ENCODE peak calls at places on chromosomes 6 and 20, in four cellular contexts. W, G, J and B are unnamed samples.

GRCh38 chr6:68740828-68741500 is 105.9 kb downstream of the ADGRB3 start:
- DNase-seq in G (no peak), W (no peak), J (no peak), B (no peak)

GRCh38 chr6:56448056-56448455 is 194.6 kb downstream of the DST start:
- DNase-seq in J (no peak), W (no peak), G (no peak), B (no peak)

GRCh38 chr6:93398723-93399122 is 20.6 kb downstream of the EPHA7 start:
- DNase-seq in W (no peak), J (no peak), G (no peak), B (no peak)

GRCh38 chr6:166728884-166729530 is 102.0 kb upstream of the RPS6KA2 start:
- DNase-seq in G (no peak), J (no peak), W (no peak), B (no peak)

GRCh38 chr20:43824699-43825402 is 89.8 kb upstream of the TOX2 start:
- DNase-seq in G (peak; percentile 40), W (no peak), J (no peak), B (no peak)

GRCh38 chr20:64091762-64092161 is 7.6 kb upstream of the LKAAEAR1 start:
- DNase-seq in W (no peak), G (no peak), J (no peak), B (no peak)

GRCh38 chr6:137033828-137034227 is 10.9 kb downstream of the IL20RA start:
- DNase-seq in J (no peak), G (no peak), W (peak; percentile 82), B (no peak)

GRCh38 chr20:44642203-44643153 is 9.0 kb downstream of the ADA start:
- DNase-seq in W (no peak), J (no peak), G (peak; percentile 86), B (peak; percentile 73)

GRCh38 chr6:13576017-13576416 is 1.6 kb downstream of the SIRT5 start:
- DNase-seq in G (no peak), W (no peak), J (no peak), B (no peak)

GRCh38 chr20:44483112-44483511 is 7.4 kb downstream of the TTPAL start:
- DNase-seq in W (no peak), J (no peak), G (no peak), B (no peak)

GRCh38 chr20:3786126-3786484 is 435 bp downstream of the CENPB start:
- DNase-seq in J (no peak), G (peak; percentile 56), W (peak; percentile 64), B (peak; percentile 61)

GRCh38 chr6:74607934-74608333 is 597.9 kb downstream of the COL12A1 start:
- DNase-seq in G (no peak), J (no peak), W (no peak), B (no peak)

GRCh38 chr6:112433457-112433856 is 86.3 kb downstream of the RFPL4B start:
- DNase-seq in J (no peak), G (no peak), W (no peak), B (no peak)

GRCh38 chr20:22525069-22525820 is 59.1 kb downstream of the FOXA2 start:
- DNase-seq in J (no peak), W (no peak), G (no peak), B (no peak)

GRCh38 chr6:93418448-93419303 is 683 bp downstream of the EPHA7 start:
- DNase-seq in G (peak; percentile 18), J (no peak), W (no peak), B (peak; percentile 43)

GRCh38 chr6:32833599-32834155 is 4.9 kb downstream of the TAP2 start:
- DNase-seq in W (no peak), J (no peak), G (no peak), B (no peak)

GRCh38 chr6:146361367-146361924 is 182.2 kb upstream of the RAB32 start:
- DNase-seq in J (no peak), W (no peak), G (peak; percentile 63), B (no peak)

GRCh38 chr6:163226836-163227485 is 187.6 kb upstream of the QKI start:
- DNase-seq in G (peak; percentile 62), W (no peak), J (no peak), B (no peak)